ENCODE peak calls at places on chromosomes 2 and 18, in five cellular contexts. E, Z, N, X and B are unnamed samples.

GRCh38 chr2:193668557-193669323 is 1474.0 kb upstream of the TMEFF2 start:
- DNase-seq in E (no peak), Z (peak), N (no peak), X (no peak), B (no peak)

GRCh38 chr18:58541789-58542425 is 87.0 kb downstream of the ALPK2 start:
- DNase-seq in E (peak), Z (peak), N (no peak), X (no peak), B (no peak)

GRCh38 chr2:122194546-122194945 is 439.1 kb downstream of the TSN start:
- DNase-seq in E (no peak), Z (no peak), N (no peak), X (no peak), B (no peak)

GRCh38 chr2:109615637-109616144 is 1.5 kb downstream of the SOWAHC start:
- DNase-seq in E (no peak), Z (no peak), N (peak), X (no peak), B (no peak)

GRCh38 chr2:157839162-157839801 is 36.8 kb downstream of the ACVR1 start:
- DNase-seq in E (no peak), Z (peak), N (peak), X (no peak), B (peak)

GRCh38 chr18:49747876-49748275 is 65.5 kb downstream of the ACAA2 start:
- DNase-seq in E (no peak), Z (peak), N (no peak), X (no peak), B (no peak)

GRCh38 chr2:162712598-162712997 is 126.0 kb downstream of the KCNH7 start:
- DNase-seq in E (no peak), Z (no peak), N (no peak), X (no peak), B (no peak)

GRCh38 chr18:58863539-58864145 is 1.0 kb upstream of the ZNF532 start:
- DNase-seq in E (no peak), Z (peak), N (peak), X (peak), B (peak)

GRCh38 chr18:50796495-50796894 is 23.3 kb downstream of the MRO start:
- DNase-seq in E (no peak), Z (no peak), N (no peak), X (no peak), B (no peak)

GRCh38 chr2:184316911-184317310 is 281.4 kb upstream of the ZNF804A start:
- DNase-seq in E (no peak), Z (no peak), N (no peak), X (no peak), B (no peak)

GRCh38 chr2:29212009-29212408 is 96.8 kb downstream of the CLIP4 start:
- DNase-seq in E (no peak), Z (no peak), N (no peak), X (no peak), B (no peak)

GRCh38 chr2:180980185-180980942 is at the start of gene UBE2E3:
- DNase-seq in E (peak), Z (peak), N (peak), X (peak), B (peak)

GRCh38 chr2:23363831-23364230 is 21.1 kb upstream of the KLHL29 start:
- DNase-seq in E (no peak), Z (no peak), N (no peak), X (no peak), B (no peak)

GRCh38 chr2:173451137-173451536 is 96.5 kb downstream of the CDCA7 start:
- DNase-seq in E (no peak), Z (no peak), N (no peak), X (no peak), B (no peak)

GRCh38 chr18:78624646-78625279 is 354.9 kb upstream of the SALL3 start:
- DNase-seq in E (no peak), Z (no peak), N (peak), X (no peak), B (no peak)

GRCh38 chr2:21643180-21643579 is 519.4 kb downstream of the TDRD15 start:
- DNase-seq in E (peak), Z (no peak), N (no peak), X (no peak), B (no peak)

GRCh38 chr2:207317358-207317984 is 151.7 kb upstream of the KLF7 start:
- DNase-seq in E (no peak), Z (no peak), N (no peak), X (no peak), B (no peak)

GRCh38 chr18:49015886-49016647 is 65.3 kb upstream of the SMAD7 start:
- DNase-seq in E (no peak), Z (no peak), N (no peak), X (peak), B (no peak)

GRCh38 chr2:199602271-199602895 is 144.6 kb upstream of the SATB2 start:
- DNase-seq in E (no peak), Z (no peak), N (peak), X (no peak), B (no peak)

GRCh38 chr2:239277401-239278085 is 123.3 kb downstream of the HDAC4 start:
- DNase-seq in E (no peak), Z (no peak), N (no peak), X (no peak), B (no peak)

GRCh38 chr2:3617198-3617890 is 22.4 kb downstream of the COLEC11 start:
- DNase-seq in E (no peak), Z (no peak), N (no peak), X (no peak), B (no peak)

GRCh38 chr2:47559079-47559684 is 156.2 kb downstream of the MSH2 start:
- DNase-seq in E (no peak), Z (no peak), N (peak), X (no peak), B (no peak)
- TF ChIP-seq CTCF in E (no peak), Z (no peak), N (no peak), X (no peak), B (no peak)

GRCh38 chr2:112033600-112033999 is 21.5 kb upstream of the TMEM87B start:
- DNase-seq in E (no peak), Z (peak), N (no peak), X (no peak), B (no peak)

GRCh38 chr2:112034924-112035323 is 20.1 kb upstream of the TMEM87B start:
- DNase-seq in E (no peak), Z (no peak), N (no peak), X (no peak), B (no peak)

GRCh38 chr2:112031473-112031872 is 23.6 kb upstream of the TMEM87B start:
- DNase-seq in E (no peak), Z (peak), N (peak), X (no peak), B (no peak)

GRCh38 chr2:112031916-112032582 is 23.0 kb upstream of the TMEM87B start:
- DNase-seq in E (no peak), Z (peak), N (peak), X (no peak), B (no peak)

DNA sequence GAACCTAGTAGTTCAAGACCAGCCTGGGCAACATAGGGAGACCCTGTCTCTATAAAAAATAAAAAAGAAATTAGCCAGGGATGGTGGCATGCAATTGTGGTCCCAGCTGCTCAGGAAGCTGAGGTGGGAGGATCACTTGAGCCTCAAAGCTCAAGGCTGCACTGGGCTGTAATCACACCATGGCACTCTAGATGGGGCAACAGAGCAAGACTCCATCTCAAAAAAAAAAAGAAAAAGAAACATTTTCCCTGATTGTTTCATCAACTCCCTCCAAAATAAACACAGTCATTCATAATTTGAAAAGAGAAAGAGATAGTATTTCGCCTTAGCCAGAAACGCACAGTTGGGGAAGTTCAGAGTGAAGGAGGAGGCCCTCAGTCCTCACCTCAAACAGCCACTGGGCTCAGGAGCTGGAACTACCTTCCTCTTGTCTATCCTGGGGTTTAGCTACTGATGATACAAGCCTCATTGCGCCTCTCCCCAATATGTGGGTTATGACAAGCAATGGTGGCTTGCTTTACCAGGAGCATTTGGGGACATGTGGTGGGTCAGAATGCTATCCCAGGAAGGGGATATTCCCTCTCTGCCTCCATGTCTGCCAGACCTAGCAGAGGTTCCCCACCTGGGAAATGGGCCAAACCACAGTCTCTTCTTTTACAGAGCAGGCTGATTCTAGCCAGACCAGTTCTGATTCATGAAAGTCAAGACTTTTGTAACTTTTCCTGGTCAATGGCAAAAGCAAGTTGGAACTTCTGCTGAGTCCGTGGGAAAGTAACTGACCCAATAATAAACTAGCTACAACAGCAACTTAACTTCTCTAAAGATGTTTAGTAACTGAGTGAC is 22.2 kb upstream of the TMEM87B start:
- DNase-seq in E (no peak), Z (peak), N (no peak), X (no peak), B (no peak)
- TF ChIP-seq CTCF in E (no peak), Z (peak), N (peak), X (no peak), B (peak)

DNA sequence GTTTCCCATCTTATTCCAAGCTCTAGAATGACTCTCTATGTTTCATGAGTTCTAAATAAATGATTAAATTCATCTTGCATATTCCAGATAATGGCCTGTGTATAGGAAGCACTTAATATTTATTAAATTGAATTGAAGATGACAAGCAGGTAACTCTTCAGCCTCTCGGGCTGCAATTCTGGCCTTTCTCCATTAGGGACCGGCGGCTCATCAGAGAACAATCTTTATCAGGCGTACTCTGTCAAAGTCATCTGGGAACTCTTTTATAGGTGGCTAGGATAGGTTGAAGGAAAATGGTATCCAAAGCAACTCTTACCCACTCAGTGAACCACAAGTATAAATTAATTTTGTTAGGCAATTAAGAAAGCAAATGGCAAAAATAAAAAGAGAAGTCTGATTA is 308.5 kb downstream of the NOL4 start:
- DNase-seq in E (no peak), Z (no peak), N (peak), X (no peak), B (no peak)
- TF ChIP-seq CTCF in E (no peak), Z (no peak), N (peak), X (no peak), B (peak)

GRCh38 chr2:47509250-47509649 is 106.3 kb downstream of the MSH2 start:
- DNase-seq in E (no peak), Z (no peak), N (no peak), X (no peak), B (no peak)

GRCh38 chr2:47509981-47510380 is 107.0 kb downstream of the MSH2 start:
- DNase-seq in E (no peak), Z (no peak), N (no peak), X (no peak), B (no peak)

GRCh38 chr2:47508641-47509040 is 105.7 kb downstream of the MSH2 start:
- DNase-seq in E (no peak), Z (no peak), N (no peak), X (no peak), B (no peak)

GRCh38 chr2:47512581-47513083 is 109.7 kb downstream of the MSH2 start:
- DNase-seq in E (peak), Z (peak), N (no peak), X (no peak), B (no peak)

DNA sequence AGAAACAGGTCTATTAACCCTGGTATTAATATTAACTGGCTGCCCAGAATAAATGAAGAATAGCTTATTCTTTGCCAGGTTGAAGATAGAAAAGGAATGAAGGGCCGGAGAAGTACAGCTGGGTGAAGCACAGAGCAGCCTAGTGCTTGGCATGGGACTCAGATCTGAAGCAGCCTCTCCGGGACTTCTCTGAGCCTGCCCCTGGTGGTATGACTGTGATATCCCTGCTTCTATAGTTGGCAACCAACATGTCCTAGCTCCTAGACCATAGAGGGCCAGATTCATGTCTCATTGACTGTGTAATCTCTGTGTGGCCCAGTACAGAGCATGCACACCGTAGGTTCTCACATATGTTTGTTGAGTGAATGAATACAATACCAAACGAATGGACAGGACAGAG is 107.8 kb downstream of the MSH2 start:
- DNase-seq in E (no peak), Z (no peak), N (no peak), X (no peak), B (no peak)
- TF ChIP-seq CTCF in E (no peak), Z (no peak), N (peak), X (no peak), B (no peak)

DNA sequence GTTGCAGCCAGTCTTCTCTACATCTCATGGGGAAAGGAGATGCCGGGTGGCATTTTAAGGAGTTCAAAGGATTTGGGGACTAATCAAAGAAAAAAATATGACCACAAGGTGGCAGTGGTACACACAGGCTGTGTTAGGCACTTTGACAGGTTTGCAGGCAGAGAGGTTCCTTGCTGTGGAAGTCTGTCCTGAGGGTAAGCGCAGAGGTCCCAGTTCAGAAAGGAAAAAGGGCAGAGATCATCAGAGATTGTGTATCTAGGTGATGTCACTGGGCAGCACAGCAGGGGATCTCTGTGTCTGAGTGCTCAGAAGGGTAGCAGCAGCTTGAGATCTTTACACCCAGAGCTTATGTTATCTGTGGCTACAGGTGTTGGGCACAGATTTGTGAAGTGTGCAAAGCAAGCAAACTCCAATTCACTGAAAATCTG is 231.4 kb downstream of the LRRTM1 start:
- DNase-seq in E (peak), Z (peak), N (peak), X (peak), B (peak)
- TF ChIP-seq CTCF in E (peak), Z (peak), N (peak), X (peak), B (peak)

DNA sequence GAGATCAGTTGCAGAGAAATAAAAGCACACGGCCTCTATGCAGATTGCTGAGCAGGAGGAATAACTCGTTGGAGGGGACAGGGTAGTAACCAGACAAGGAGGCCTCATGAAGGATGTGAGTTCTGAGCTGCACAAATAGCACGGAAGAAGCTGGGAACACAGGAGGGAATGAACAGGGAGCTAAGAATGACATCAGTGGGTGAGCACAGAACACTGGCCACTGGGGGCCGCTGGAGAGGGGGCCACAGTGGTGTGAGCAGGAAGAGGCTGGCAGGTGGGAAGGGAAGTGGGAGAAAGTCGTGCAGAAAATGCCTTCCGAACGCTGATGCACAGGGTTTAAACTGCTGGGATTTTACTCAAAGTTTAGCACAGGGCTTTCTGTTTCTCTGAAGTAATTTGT is 61.0 kb downstream of the ZAP70 start:
- DNase-seq in E (no peak), Z (peak), N (peak), X (no peak), B (peak)
- TF ChIP-seq CTCF in E (peak), Z (peak), N (peak), X (no peak), B (peak)

GRCh38 chr2:146527166-146527565 is 1317.7 kb upstream of the ACVR2A start:
- DNase-seq in E (no peak), Z (no peak), N (no peak), X (no peak), B (no peak)

GRCh38 chr2:146523218-146523617 is 1321.6 kb upstream of the ACVR2A start:
- DNase-seq in E (no peak), Z (peak), N (no peak), X (no peak), B (no peak)
- TF ChIP-seq CTCF in E (peak), Z (no peak), N (peak), X (peak), B (peak)